ENCODE peak calls at places on chromosomes 5 and 9, in six cellular contexts. K is RWPE2; Q is adrenal gland; Z is CD8-positive, alpha-beta T cell; H is OCI-LY7; J is transverse colon. X is an unnamed sample.

GRCh38 chr5:123875444-123876264 is 363.7 kb downstream of the CSNK1G3 start:
- DNase-seq in K (no peak), Q (no peak), Z (no peak), H (no peak), J (peak), X (peak)

GRCh38 chr5:90803891-90804290 is 245.3 kb downstream of the ADGRV1 start:
- DNase-seq in K (no peak), Q (no peak), Z (no peak), H (no peak), J (no peak), X (no peak)

GRCh38 chr9:37617837-37618236 is 25.4 kb upstream of the TOMM5 start:
- DNase-seq in K (no peak), Q (no peak), Z (no peak), H (no peak), J (no peak), X (no peak)

GRCh38 chr9:122325124-122325523 is 45.7 kb upstream of the PTGS1 start:
- DNase-seq in K (no peak), Q (no peak), Z (no peak), H (no peak), J (no peak), X (no peak)

GRCh38 chr5:118531276-118531675 is 457.1 kb downstream of the DTWD2 start:
- DNase-seq in K (no peak), Q (no peak), Z (no peak), H (no peak), J (no peak), X (no peak)

GRCh38 chr5:173834070-173834771 is 53.9 kb upstream of the CPEB4 start:
- DNase-seq in K (no peak), Q (no peak), Z (no peak), H (no peak), J (no peak), X (no peak)

GRCh38 chr5:67648201-67648671 is 451.6 kb upstream of the CD180 start:
- DNase-seq in K (no peak), Q (peak), Z (no peak), H (no peak), J (peak), X (peak)

GRCh38 chr9:122446819-122447484 is 30.8 kb downstream of the OR1J1 start:
- DNase-seq in K (no peak), Q (no peak), Z (no peak), H (no peak), J (no peak), X (no peak)

GRCh38 chr9:111957856-111958631 is 61.4 kb downstream of the UGCG start:
- DNase-seq in K (peak), Q (no peak), Z (no peak), H (peak), J (no peak), X (no peak)

GRCh38 chr9:107755267-107755666 is 265.7 kb upstream of the KLF4 start:
- DNase-seq in K (no peak), Q (peak), Z (no peak), H (no peak), J (peak), X (peak)

GRCh38 chr9:114968710-114969109 is 38.3 kb upstream of the TNFSF8 start:
- DNase-seq in K (no peak), Q (no peak), Z (no peak), H (no peak), J (no peak), X (no peak)

GRCh38 chr5:107402881-107403280 is 267.9 kb downstream of the EFNA5 start:
- DNase-seq in K (no peak), Q (no peak), Z (no peak), H (no peak), J (no peak), X (no peak)

GRCh38 chr5:153896117-153896516 is 142.6 kb downstream of the FAM114A2 start:
- DNase-seq in K (no peak), Q (no peak), Z (no peak), H (no peak), J (no peak), X (no peak)

GRCh38 chr5:112289465-112289864 is 129.6 kb downstream of the EPB41L4A start:
- DNase-seq in K (no peak), Q (no peak), Z (no peak), H (no peak), J (no peak), X (no peak)

GRCh38 chr5:54234304-54234938 is 76.0 kb downstream of the ARL15 start:
- DNase-seq in K (no peak), Q (no peak), Z (no peak), H (peak), J (no peak), X (no peak)

GRCh38 chr5:56838409-56839039 is 23.2 kb downstream of the MAP3K1 start:
- DNase-seq in K (no peak), Q (no peak), Z (no peak), H (peak), J (no peak), X (no peak)

GRCh38 chr9:97985058-97985861 is 2.1 kb downstream of the ANP32B start:
- DNase-seq in K (no peak), Q (no peak), Z (peak), H (peak), J (peak), X (peak)

GRCh38 chr9:20363233-20363632 is 259.1 kb downstream of the MLLT3 start:
- DNase-seq in K (no peak), Q (no peak), Z (no peak), H (no peak), J (no peak), X (no peak)

GRCh38 chr5:119878712-119879111 is 249.4 kb downstream of the FAM170A start:
- DNase-seq in K (no peak), Q (no peak), Z (no peak), H (no peak), J (no peak), X (no peak)

GRCh38 chr5:168328804-168329203 is 37.4 kb downstream of the WWC1 start:
- DNase-seq in K (no peak), Q (no peak), Z (no peak), H (peak), J (peak), X (peak)

GRCh38 chr5:85000671-85001070 is 616.0 kb upstream of the EDIL3 start:
- DNase-seq in K (no peak), Q (no peak), Z (no peak), H (no peak), J (no peak), X (no peak)

GRCh38 chr5:9545301-9545958 is 445 bp downstream of the SEMA5A start:
- DNase-seq in K (peak), Q (no peak), Z (no peak), H (no peak), J (peak), X (no peak)

GRCh38 chr9:12538842-12539584 is 154.2 kb upstream of the TYRP1 start:
- DNase-seq in K (no peak), Q (no peak), Z (no peak), H (no peak), J (no peak), X (peak)

GRCh38 chr5:462051-462481 is 19.1 kb downstream of the EXOC3 start:
- DNase-seq in K (peak), Q (peak), Z (no peak), H (no peak), J (peak), X (peak)

GRCh38 chr5:116830079-116830478 is 255.5 kb upstream of the SEMA6A start:
- DNase-seq in K (no peak), Q (no peak), Z (no peak), H (no peak), J (no peak), X (no peak)

GRCh38 chr5:94810281-94810680 is 191.8 kb downstream of the SLF1 start:
- DNase-seq in K (no peak), Q (no peak), Z (no peak), H (no peak), J (no peak), X (no peak)

GRCh38 chr5:94618029-94618492 is 343 bp downstream of the KIAA0825 start:
- DNase-seq in K (peak), Q (peak), Z (no peak), H (peak), J (peak), X (peak)

GRCh38 chr9:76610009-76610352 is 151.0 kb downstream of the GCNT1 start:
- DNase-seq in K (no peak), Q (peak), Z (no peak), H (no peak), J (peak), X (peak)

GRCh38 chr5:156824800-156825199 is 25.3 kb upstream of the PPP1R2B start:
- DNase-seq in K (no peak), Q (no peak), Z (no peak), H (peak), J (no peak), X (no peak)

GRCh38 chr9:75185585-75186170 is 97.4 kb downstream of the OSTF1 start:
- DNase-seq in K (no peak), Q (peak), Z (peak), H (peak), J (peak), X (peak)

DNA sequence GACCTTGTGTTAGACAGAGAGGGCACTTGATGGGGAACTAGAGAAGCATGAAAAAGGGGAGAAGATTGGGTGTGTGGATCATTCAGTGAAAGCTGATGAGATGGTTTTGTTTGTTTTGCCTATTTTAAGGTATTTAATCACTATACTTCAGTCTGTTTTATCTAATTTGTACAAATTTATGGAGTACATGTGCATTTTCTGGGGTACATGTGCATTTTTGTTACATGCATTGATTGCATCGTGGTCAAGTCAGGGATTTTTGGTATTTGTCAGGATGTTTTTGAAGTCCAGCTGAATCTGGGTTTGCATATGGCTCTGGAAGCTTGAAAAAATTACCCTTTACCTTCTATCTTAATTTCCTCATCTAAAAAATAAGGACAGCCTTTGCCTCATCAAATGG is 139.7 kb downstream of the NPR3 start:
- DNase-seq in K (no peak), Q (no peak), Z (no peak), H (no peak), J (no peak), X (no peak)
- H3K27ac ChIP-seq in K (no peak), Q (no peak), Z (no peak), H (no peak), J (no peak), X (no peak)

GRCh38 chr5:129904667-129905466 is 602 bp downstream of the CHSY3 start:
- DNase-seq in K (peak), Q (peak), Z (no peak), H (no peak), J (peak), X (no peak)

GRCh38 chr5:129903466-129904101 is 681 bp upstream of the CHSY3 start:
- DNase-seq in K (peak), Q (no peak), Z (no peak), H (no peak), J (no peak), X (no peak)

GRCh38 chr5:129904102-129904666 is at the start of gene CHSY3:
- DNase-seq in K (peak), Q (peak), Z (no peak), H (no peak), J (peak), X (peak)

GRCh38 chr5:129902806-129903205 is 1.5 kb upstream of the CHSY3 start:
- DNase-seq in K (no peak), Q (no peak), Z (no peak), H (no peak), J (no peak), X (no peak)

DNA sequence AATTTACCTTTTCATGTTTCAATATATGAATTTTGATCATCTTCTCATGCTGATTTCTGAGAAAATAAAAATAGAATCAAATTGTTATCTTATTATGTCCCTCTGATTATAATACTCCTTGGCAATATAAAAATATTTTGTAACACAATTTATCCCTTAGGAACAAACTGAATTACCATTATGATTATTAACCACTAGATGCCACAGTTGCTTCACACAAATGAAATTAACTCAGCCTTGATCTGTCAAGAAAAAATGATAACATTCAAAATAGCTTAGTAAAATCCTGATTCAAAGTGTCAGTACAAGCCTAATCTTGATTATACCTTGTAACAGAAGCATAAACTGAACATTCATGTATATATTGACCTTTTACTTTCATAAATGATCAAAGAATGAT is 4.8 kb upstream of the CHSY3 start:
- DNase-seq in K (no peak), Q (no peak), Z (no peak), H (no peak), J (no peak), X (no peak)
- TF ChIP-seq CTCF in K (peak), Q (peak), Z (no peak), H (peak), J (no peak), X (peak)

GRCh38 chr5:39076757-39077475 is 2.7 kb upstream of the RICTOR start:
- DNase-seq in K (no peak), Q (no peak), Z (no peak), H (peak), J (no peak), X (no peak)
- H3K27ac ChIP-seq in K (peak), Q (no peak), Z (no peak), H (no peak), J (peak), X (peak)

DNA sequence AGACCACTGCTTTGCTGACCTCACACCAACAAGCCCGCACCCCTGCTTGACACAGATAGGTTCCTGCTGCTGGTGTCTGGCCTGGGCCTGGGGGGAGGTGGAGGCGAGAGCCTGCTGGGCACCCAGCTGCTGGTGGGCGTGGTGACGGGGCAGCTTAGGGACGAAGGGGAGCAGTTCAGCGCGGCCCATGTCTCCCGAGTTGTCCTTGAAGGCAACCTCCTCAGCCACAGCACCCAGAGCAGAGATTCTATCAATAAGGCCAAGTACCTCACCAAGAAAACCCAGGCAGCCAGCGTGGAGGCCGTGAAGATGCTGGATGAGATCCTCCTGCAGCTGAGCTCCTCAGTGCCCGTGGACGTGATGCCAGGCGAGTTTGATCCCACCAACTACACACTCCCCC is 313.3 kb downstream of the NR2F1-AS1 start:
- DNase-seq in K (peak), Q (no peak), Z (no peak), H (no peak), J (no peak), X (no peak)
- TF ChIP-seq CTCF in K (no peak), Q (no peak), Z (no peak), H (no peak), J (no peak), X (no peak)

DNA sequence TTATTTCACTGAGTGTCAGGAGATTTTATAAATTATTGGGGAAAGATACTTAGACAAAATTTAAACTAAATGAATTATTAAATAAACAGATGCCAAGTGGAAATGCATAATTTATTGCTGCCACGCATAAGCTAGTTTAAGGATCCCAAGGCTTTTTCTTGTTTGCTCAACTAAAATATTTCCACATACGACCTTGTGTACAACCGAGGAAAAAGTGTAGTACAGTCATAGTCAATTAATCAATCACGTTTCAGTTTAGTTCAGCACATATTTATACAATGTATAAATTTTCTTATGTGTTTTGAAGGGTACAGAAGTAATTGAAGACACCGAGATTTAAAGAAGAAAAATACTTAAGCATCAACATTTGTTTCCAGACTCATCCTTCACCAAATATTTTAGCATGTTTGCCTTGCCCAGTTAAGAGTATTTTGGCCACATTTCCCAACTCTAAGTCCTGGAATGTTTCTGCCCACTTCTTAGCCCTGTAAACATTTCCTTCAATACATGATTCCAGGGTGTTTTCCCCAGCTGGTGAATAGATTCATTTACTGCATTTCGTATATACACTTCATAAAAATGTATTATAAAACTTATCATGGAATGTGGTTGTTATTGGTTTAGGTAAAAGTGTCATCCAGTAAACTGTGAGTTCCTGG is 652.9 kb downstream of the ELAVL2 start:
- DNase-seq in K (no peak), Q (no peak), Z (no peak), H (no peak), J (no peak), X (no peak)
- H3K27ac ChIP-seq in K (no peak), Q (no peak), Z (no peak), H (no peak), J (no peak), X (no peak)

GRCh38 chr5:15992918-15993317 is 186.7 kb downstream of the MARCHF11 start:
- DNase-seq in K (no peak), Q (no peak), Z (no peak), H (no peak), J (no peak), X (no peak)

GRCh38 chr5:15993334-15993733 is 186.3 kb downstream of the MARCHF11 start:
- DNase-seq in K (no peak), Q (no peak), Z (no peak), H (no peak), J (no peak), X (no peak)

GRCh38 chr5:15991586-15991985 is 188.0 kb downstream of the MARCHF11 start:
- DNase-seq in K (no peak), Q (no peak), Z (no peak), H (no peak), J (no peak), X (no peak)

GRCh38 chr5:15993934-15994333 is 185.7 kb downstream of the MARCHF11 start:
- DNase-seq in K (no peak), Q (no peak), Z (no peak), H (no peak), J (no peak), X (no peak)

GRCh38 chr5:15995206-15996052 is 184.2 kb downstream of the MARCHF11 start:
- DNase-seq in K (no peak), Q (no peak), Z (no peak), H (peak), J (no peak), X (no peak)
- TF ChIP-seq CTCF in K (peak), Q (peak), Z (no peak), H (peak), J (no peak), X (no peak)

DNA sequence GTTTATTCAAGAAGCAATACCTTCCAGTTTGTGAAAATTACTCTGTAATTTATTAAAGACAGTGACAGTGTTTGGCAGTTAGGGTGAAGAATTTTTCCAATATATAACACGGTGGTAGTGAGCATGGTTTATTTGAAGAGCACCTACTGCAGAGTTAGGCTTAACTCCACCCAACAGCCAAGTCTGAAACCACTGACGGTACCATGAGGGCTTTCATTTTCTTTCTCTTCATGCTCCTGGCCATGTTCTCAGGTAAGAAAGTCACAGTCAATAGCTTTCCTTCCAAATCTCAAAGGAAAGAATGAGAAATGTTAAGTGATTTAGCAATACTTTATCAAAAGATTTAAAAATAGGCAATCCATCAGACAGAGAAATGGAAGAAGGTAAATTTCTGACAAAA is at the start of gene MARCOL:
- DNase-seq in K (no peak), Q (no peak), Z (no peak), H (no peak), J (no peak), X (no peak)
- H3K27ac ChIP-seq in K (no peak), Q (no peak), Z (no peak), H (no peak), J (no peak), X (no peak)

DNA sequence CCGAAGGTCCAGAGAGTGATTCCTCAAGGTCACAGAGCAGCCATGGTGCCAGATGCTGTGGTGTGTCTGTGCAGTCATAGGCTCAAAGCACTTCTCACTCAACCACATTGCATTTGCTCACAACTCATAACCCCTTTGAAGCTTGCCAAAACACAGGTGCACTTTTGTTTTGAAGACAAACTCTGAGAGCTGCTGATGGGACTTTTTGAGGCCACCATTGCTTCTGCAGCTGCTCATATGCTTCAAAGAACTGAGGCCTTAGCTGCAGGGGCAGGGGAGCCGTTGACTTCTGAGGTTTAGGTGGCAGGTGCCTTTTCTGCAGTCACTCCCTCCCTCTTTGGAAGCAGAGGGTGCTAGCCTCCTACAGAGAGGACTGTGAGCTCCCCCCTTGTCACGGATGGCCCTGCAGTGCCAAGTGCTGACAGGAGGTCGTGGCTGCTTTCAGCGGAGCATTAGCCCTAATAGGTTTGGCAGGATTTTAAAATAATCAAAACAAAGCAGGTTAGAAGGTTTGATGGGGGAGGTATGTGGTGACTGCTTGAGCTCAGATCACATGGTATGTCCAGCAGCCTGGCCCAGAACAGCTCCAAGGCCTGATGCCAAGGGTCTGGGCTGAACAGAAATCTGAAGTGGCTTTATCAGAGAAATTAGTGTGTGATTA is 232.1 kb downstream of the MAN2A1 start:
- DNase-seq in K (no peak), Q (no peak), Z (peak), H (peak), J (no peak), X (no peak)
- TF ChIP-seq CTCF in K (no peak), Q (no peak), Z (no peak), H (peak), J (no peak), X (no peak)

X was measured in body of pancreas.